ENCODE peak calls at places on chromosomes 11 and 22, in eight cellular contexts. One of them, this sample, is unnamed.

GRCh38 chr22:45529966-45530575 is 27.4 kb downstream of the FBLN1 start:
- DNase-seq in CD4-positive, CD25-positive, alpha-beta regulatory T cell: no peak
- DNase-seq in IMR-90: peak; percentile 94
- DNase-seq in cardiac fibroblast: no peak
- DNase-seq in HT1080: no peak
- DNase-seq in right cardiac atrium: no peak
- DNase-seq in C1 segment of cervical spinal cord: no peak
- DNase-seq in NCI-H1417 treated with DMSO at 0.1 percent for 48 hours: no peak
- DNase-seq in this sample: no peak

GRCh38 chr22:30266445-30267381 is at the start of gene OSM:
- DNase-seq in C1 segment of cervical spinal cord: peak; percentile 60
- DNase-seq in cardiac fibroblast: no peak
- DNase-seq in right cardiac atrium: no peak
- DNase-seq in NCI-H1417 treated with DMSO at 0.1 percent for 48 hours: no peak
- DNase-seq in IMR-90: no peak
- DNase-seq in HT1080: no peak
- DNase-seq in CD4-positive, CD25-positive, alpha-beta regulatory T cell: peak; percentile 53
- DNase-seq in this sample: peak; percentile 50

GRCh38 chr11:83639995-83640758 is 354.0 kb upstream of the CCDC90B start:
- DNase-seq in NCI-H1417 treated with DMSO at 0.1 percent for 48 hours: peak; percentile 77
- DNase-seq in CD4-positive, CD25-positive, alpha-beta regulatory T cell: no peak
- DNase-seq in C1 segment of cervical spinal cord: no peak
- DNase-seq in right cardiac atrium: no peak
- DNase-seq in cardiac fibroblast: no peak
- DNase-seq in IMR-90: no peak
- DNase-seq in HT1080: no peak
- DNase-seq in this sample: no peak

GRCh38 chr11:124174001-124174400 is 9.1 kb upstream of the OR10D3 start:
- DNase-seq in NCI-H1417 treated with DMSO at 0.1 percent for 48 hours: peak; percentile 86
- DNase-seq in right cardiac atrium: no peak
- DNase-seq in CD4-positive, CD25-positive, alpha-beta regulatory T cell: no peak
- DNase-seq in HT1080: peak; percentile 73
- DNase-seq in IMR-90: peak; percentile 64
- DNase-seq in C1 segment of cervical spinal cord: no peak
- DNase-seq in cardiac fibroblast: peak; percentile 85
- DNase-seq in this sample: no peak

GRCh38 chr11:71568707-71569349 is 3.5 kb downstream of the KRTAP5-10 start:
- DNase-seq in right cardiac atrium: no peak
- DNase-seq in C1 segment of cervical spinal cord: no peak
- DNase-seq in cardiac fibroblast: peak; percentile 21
- DNase-seq in CD4-positive, CD25-positive, alpha-beta regulatory T cell: no peak
- DNase-seq in IMR-90: no peak
- DNase-seq in HT1080: no peak
- DNase-seq in NCI-H1417 treated with DMSO at 0.1 percent for 48 hours: no peak
- DNase-seq in this sample: no peak

GRCh38 chr11:72814831-72815618 is 814 bp downstream of the ATG16L2 start:
- DNase-seq in C1 segment of cervical spinal cord: no peak
- DNase-seq in IMR-90: peak; percentile 54
- DNase-seq in cardiac fibroblast: peak; percentile 54
- DNase-seq in HT1080: peak; percentile 68
- DNase-seq in CD4-positive, CD25-positive, alpha-beta regulatory T cell: no peak
- DNase-seq in right cardiac atrium: peak; percentile 56
- DNase-seq in NCI-H1417 treated with DMSO at 0.1 percent for 48 hours: no peak
- DNase-seq in this sample: peak; percentile 60

GRCh38 chr11:74154621-74155281 is 16.1 kb downstream of the C2CD3 start:
- DNase-seq in IMR-90: no peak
- DNase-seq in CD4-positive, CD25-positive, alpha-beta regulatory T cell: no peak
- DNase-seq in HT1080: peak; percentile 23
- DNase-seq in NCI-H1417 treated with DMSO at 0.1 percent for 48 hours: no peak
- DNase-seq in C1 segment of cervical spinal cord: no peak
- DNase-seq in right cardiac atrium: no peak
- DNase-seq in cardiac fibroblast: peak; percentile 61
- DNase-seq in this sample: no peak

GRCh38 chr11:112223125-112223524 is 3.1 kb upstream of the PTS start:
- DNase-seq in right cardiac atrium: no peak
- DNase-seq in C1 segment of cervical spinal cord: no peak
- DNase-seq in CD4-positive, CD25-positive, alpha-beta regulatory T cell: no peak
- DNase-seq in cardiac fibroblast: no peak
- DNase-seq in IMR-90: peak; percentile 45
- DNase-seq in NCI-H1417 treated with DMSO at 0.1 percent for 48 hours: no peak
- DNase-seq in HT1080: peak; percentile 29
- DNase-seq in this sample: no peak

GRCh38 chr11:117189191-117189940 is 9.8 kb upstream of the TAGLN start:
- DNase-seq in right cardiac atrium: no peak
- DNase-seq in CD4-positive, CD25-positive, alpha-beta regulatory T cell: no peak
- DNase-seq in cardiac fibroblast: no peak
- DNase-seq in IMR-90: no peak
- DNase-seq in NCI-H1417 treated with DMSO at 0.1 percent for 48 hours: no peak
- DNase-seq in HT1080: no peak
- DNase-seq in C1 segment of cervical spinal cord: no peak
- DNase-seq in this sample: no peak

GRCh38 chr11:31958086-31958735 is 132.7 kb upstream of the RCN1 start:
- DNase-seq in IMR-90: peak; percentile 29
- DNase-seq in NCI-H1417 treated with DMSO at 0.1 percent for 48 hours: no peak
- DNase-seq in CD4-positive, CD25-positive, alpha-beta regulatory T cell: peak; percentile 5
- DNase-seq in cardiac fibroblast: peak; percentile 66
- DNase-seq in HT1080: no peak
- DNase-seq in right cardiac atrium: peak; percentile 74
- DNase-seq in C1 segment of cervical spinal cord: peak; percentile 55
- DNase-seq in this sample: peak; percentile 67

GRCh38 chr11:61524963-61525587 is 16.5 kb downstream of the LRRC10B start:
- DNase-seq in cardiac fibroblast: no peak
- DNase-seq in NCI-H1417 treated with DMSO at 0.1 percent for 48 hours: no peak
- DNase-seq in C1 segment of cervical spinal cord: no peak
- DNase-seq in right cardiac atrium: no peak
- DNase-seq in IMR-90: no peak
- DNase-seq in CD4-positive, CD25-positive, alpha-beta regulatory T cell: no peak
- DNase-seq in HT1080: no peak
- DNase-seq in this sample: no peak

GRCh38 chr11:27720277-27720830 is 20.1 kb upstream of the BDNF start:
- DNase-seq in CD4-positive, CD25-positive, alpha-beta regulatory T cell: no peak
- DNase-seq in NCI-H1417 treated with DMSO at 0.1 percent for 48 hours: no peak
- DNase-seq in right cardiac atrium: peak; percentile 45
- DNase-seq in C1 segment of cervical spinal cord: no peak
- DNase-seq in IMR-90: peak; percentile 68
- DNase-seq in HT1080: peak; percentile 49
- DNase-seq in cardiac fibroblast: peak; percentile 60
- DNase-seq in this sample: no peak

GRCh38 chr11:96012086-96012824 is 88.3 kb upstream of the MTMR2 start:
- DNase-seq in IMR-90: peak; percentile 54
- DNase-seq in cardiac fibroblast: peak; percentile 93
- DNase-seq in HT1080: peak; percentile 73
- DNase-seq in right cardiac atrium: peak; percentile 33
- DNase-seq in C1 segment of cervical spinal cord: peak; percentile 68
- DNase-seq in CD4-positive, CD25-positive, alpha-beta regulatory T cell: peak; percentile 37
- DNase-seq in NCI-H1417 treated with DMSO at 0.1 percent for 48 hours: peak; percentile 91
- DNase-seq in this sample: peak; percentile 65

GRCh38 chr11:2891901-2892214 is 6.3 kb upstream of the CDKN1C start:
- DNase-seq in C1 segment of cervical spinal cord: no peak
- DNase-seq in right cardiac atrium: peak; percentile 61
- DNase-seq in IMR-90: peak; percentile 30
- DNase-seq in HT1080: no peak
- DNase-seq in CD4-positive, CD25-positive, alpha-beta regulatory T cell: no peak
- DNase-seq in NCI-H1417 treated with DMSO at 0.1 percent for 48 hours: no peak
- DNase-seq in cardiac fibroblast: no peak
- DNase-seq in this sample: no peak

GRCh38 chr11:8863838-8864237 is 47.2 kb upstream of the AKIP1 start:
- DNase-seq in HT1080: peak; percentile 57
- DNase-seq in C1 segment of cervical spinal cord: no peak
- DNase-seq in right cardiac atrium: no peak
- DNase-seq in IMR-90: peak; percentile 78
- DNase-seq in NCI-H1417 treated with DMSO at 0.1 percent for 48 hours: no peak
- DNase-seq in cardiac fibroblast: peak; percentile 58
- DNase-seq in CD4-positive, CD25-positive, alpha-beta regulatory T cell: no peak
- DNase-seq in this sample: no peak

GRCh38 chr11:93574821-93575220 is 31.6 kb upstream of the SMCO4 start:
- DNase-seq in right cardiac atrium: no peak
- DNase-seq in IMR-90: no peak
- DNase-seq in HT1080: no peak
- DNase-seq in C1 segment of cervical spinal cord: no peak
- DNase-seq in cardiac fibroblast: no peak
- DNase-seq in CD4-positive, CD25-positive, alpha-beta regulatory T cell: no peak
- DNase-seq in NCI-H1417 treated with DMSO at 0.1 percent for 48 hours: no peak
- DNase-seq in this sample: no peak